ENCODE peak calls at places on chromosome 19, in six cellular contexts. F is HL-60, R is GM13976, M is psoas muscle, V is choroid plexus epithelial cell, C is upper lobe of right lung. J is an unnamed sample.

GRCh38 chr19:44111910-44112463 is 1.2 kb upstream of the ZNF225 start:
- DNase-seq in V (peak), C (no peak), R (no peak), F (no peak), M (no peak), J (peak)

GRCh38 chr19:44525721-44526430 is 3.6 kb downstream of the CEACAM20 start:
- DNase-seq in V (no peak), R (no peak), M (no peak), F (no peak), C (no peak), J (no peak)

GRCh38 chr19:3055741-3056453 is 6.4 kb downstream of the TLE5 start:
- DNase-seq in M (peak), C (peak), R (no peak), V (no peak), F (no peak), J (no peak)

GRCh38 chr19:52535831-52536800 is 8.6 kb downstream of the ZNF808 start:
- DNase-seq in V (peak), F (no peak), R (peak), M (peak), C (peak), J (peak)

GRCh38 chr19:2488942-2489731 is 13.2 kb downstream of the GADD45B start:
- DNase-seq in M (peak), R (peak), F (no peak), C (peak), V (peak), J (no peak)

GRCh38 chr19:47729468-47729798 is 15.9 kb upstream of the NOP53 start:
- DNase-seq in V (peak), F (no peak), R (no peak), C (peak), M (peak), J (peak)

GRCh38 chr19:51688665-51689571 is 4.2 kb upstream of the SPACA6 start:
- DNase-seq in V (peak), R (no peak), F (peak), M (peak), C (peak), J (no peak)

GRCh38 chr19:47824396-47824795 is 2.7 kb downstream of the CRX start:
- DNase-seq in R (no peak), F (no peak), C (no peak), M (no peak), V (no peak), J (no peak)

GRCh38 chr19:4969772-4970531 is 1.0 kb downstream of the KDM4B start:
- DNase-seq in M (no peak), V (peak), C (no peak), F (peak), R (peak), J (peak)

GRCh38 chr19:12763100-12763499 is 11.5 kb downstream of the BEST2 start:
- DNase-seq in F (no peak), C (no peak), R (no peak), V (no peak), M (no peak), J (no peak)

GRCh38 chr19:2719910-2720776 is 1.0 kb downstream of the DIRAS1 start:
- DNase-seq in C (no peak), M (no peak), F (no peak), V (peak), R (no peak), J (no peak)

GRCh38 chr19:21947775-21948174 is 63.0 kb downstream of the ZNF208 start:
- DNase-seq in V (peak), R (no peak), F (peak), M (no peak), C (no peak), J (no peak)

GRCh38 chr19:13937479-13938360 is 497 bp downstream of the PODNL1 start:
- DNase-seq in V (no peak), R (no peak), F (no peak), M (peak), C (no peak), J (no peak)

GRCh38 chr19:9945319-9945966 is 9.1 kb upstream of the OLFM2 start:
- DNase-seq in M (peak), R (no peak), C (peak), F (no peak), V (peak), J (no peak)

GRCh38 chr19:38849147-38849745 is 540 bp downstream of the HNRNPL start:
- DNase-seq in M (peak), R (peak), C (peak), F (peak), V (peak), J (peak)

GRCh38 chr19:1243768-1244692 is 2.5 kb downstream of the ATP5F1D start:
- DNase-seq in R (peak), M (peak), C (peak), V (peak), F (no peak), J (peak)

GRCh38 chr19:3029070-3029923 is at the start of gene TLE2:
- DNase-seq in M (peak), R (peak), C (no peak), F (no peak), V (no peak), J (no peak)

GRCh38 chr19:3775831-3776230 is 3.8 kb upstream of the RAX2 start:
- DNase-seq in F (no peak), C (no peak), V (no peak), M (no peak), R (no peak), J (no peak)

GRCh38 chr19:39177110-39177699 is 19.6 kb upstream of the NCCRP1 start:
- DNase-seq in F (no peak), M (no peak), R (no peak), C (no peak), V (no peak), J (no peak)

GRCh38 chr19:8459520-8460260 is 14.9 kb downstream of the HNRNPM start:
- DNase-seq in V (peak), C (no peak), M (no peak), F (no peak), R (no peak), J (no peak)

GRCh38 chr19:30799854-30800755 is 427.9 kb downstream of the ZNF536 start:
- DNase-seq in F (no peak), M (peak), V (no peak), C (peak), R (no peak), J (peak)

GRCh38 chr19:38793186-38793585 is 4.2 kb downstream of the LGALS7B start:
- DNase-seq in F (no peak), R (no peak), C (no peak), V (peak), M (no peak), J (no peak)

DNA sequence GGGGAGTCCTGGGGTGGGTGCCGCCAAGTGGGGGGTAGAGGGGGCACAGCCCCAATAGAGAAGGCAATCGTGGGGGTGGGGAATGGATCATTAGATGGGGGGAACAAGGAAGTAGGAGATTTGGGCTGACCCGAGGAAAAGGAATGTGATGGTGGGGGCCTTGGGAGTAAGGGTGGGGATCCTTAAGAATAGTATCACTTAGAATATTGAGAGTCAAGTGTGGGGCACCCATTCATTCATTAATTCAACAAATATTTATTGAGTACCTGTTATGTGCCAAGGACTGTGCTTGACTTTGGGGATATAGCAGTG is 641 bp downstream of the PPP5C start:
- DNase-seq in C (no peak), R (no peak), V (no peak), F (no peak), M (no peak), J (no peak)
- TF ChIP-seq CTCF in C (no peak), R (no peak), V (no peak), F (no peak), M (no peak), J (peak)

GRCh38 chr19:7386308-7386707 is 37.6 kb downstream of the ARHGEF18 start:
- DNase-seq in R (no peak), C (no peak), M (no peak), V (no peak), F (no peak), J (peak)
- TF ChIP-seq CTCF in R (no peak), C (no peak), M (no peak), V (no peak), F (no peak), J (no peak)

DNA sequence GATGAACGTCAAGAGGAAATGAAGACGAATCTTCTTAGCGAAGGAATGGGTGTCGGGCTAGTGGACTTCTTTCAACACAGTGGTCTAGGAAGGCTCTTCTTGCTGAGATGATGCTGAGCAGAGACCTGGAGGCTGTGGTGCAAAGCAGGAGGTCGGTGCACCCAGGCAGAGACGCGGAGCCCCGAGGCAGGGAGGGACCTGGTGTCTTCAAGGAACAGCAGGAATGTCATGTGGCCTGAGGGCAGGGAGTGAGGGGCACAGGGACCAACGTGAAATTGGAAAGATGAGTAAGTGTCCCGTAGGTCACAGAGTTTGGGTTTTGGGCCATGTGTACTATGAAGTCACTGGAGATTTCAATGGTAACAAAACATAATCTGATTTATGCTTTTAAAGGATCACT is 11.4 kb upstream of the CDC42EP5 start:
- DNase-seq in M (no peak), V (no peak), F (no peak), R (no peak), C (no peak), J (no peak)
- TF ChIP-seq CTCF in M (no peak), V (no peak), F (no peak), R (no peak), C (no peak), J (no peak)

GRCh38 chr19:49635530-49636229 is 4.3 kb downstream of the RRAS start:
- DNase-seq in C (no peak), R (no peak), V (peak), F (no peak), M (no peak), J (no peak)
- TF ChIP-seq CTCF in C (no peak), R (no peak), V (peak), F (no peak), M (no peak), J (no peak)

DNA sequence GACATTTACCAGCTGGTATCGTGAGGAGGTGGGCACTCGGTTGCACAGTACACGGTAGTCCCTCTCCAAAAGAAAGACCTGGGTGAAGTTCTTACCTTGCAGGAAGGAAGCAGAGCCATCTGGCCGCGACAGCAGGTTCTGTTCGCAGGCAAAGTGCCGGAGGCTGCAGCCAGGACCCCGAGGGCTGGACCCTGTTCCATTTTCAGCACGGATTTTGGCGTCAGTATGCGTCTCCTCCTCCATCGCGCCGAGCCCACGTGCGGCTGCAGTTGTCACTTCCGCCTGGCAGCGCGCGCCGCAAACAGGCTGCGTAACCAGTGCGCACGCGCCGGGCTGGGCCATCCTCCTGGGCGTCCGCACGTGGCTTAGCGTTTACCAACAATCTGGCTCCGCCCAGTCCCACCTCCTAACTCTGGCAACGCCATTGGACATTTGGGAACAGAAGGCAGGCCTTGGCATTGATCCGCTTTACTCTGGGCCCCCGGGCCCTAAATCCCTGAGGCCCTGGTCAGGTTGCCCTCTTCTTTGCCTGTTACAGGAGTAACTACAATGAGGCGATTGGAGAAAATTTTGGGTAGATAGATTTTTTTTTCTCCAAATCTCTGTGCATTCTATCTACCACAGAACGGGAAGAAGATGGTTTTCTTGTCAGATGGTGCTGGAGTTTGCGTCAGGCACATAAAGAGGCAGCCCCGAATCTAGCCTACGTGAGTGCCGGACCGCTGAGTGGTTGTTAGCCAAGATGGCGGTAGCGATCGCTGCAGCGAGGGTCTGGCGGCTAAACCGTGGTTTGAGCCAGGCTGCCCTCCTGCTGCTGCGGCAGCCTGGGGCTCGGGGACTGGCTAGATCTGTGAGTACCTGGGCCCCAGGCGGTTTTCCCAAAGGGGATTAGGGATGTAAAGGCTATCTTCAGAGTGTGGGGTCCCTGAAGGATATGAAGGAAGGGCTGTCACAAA is at the start of the genes BCKDHA and EXOSC5:
- DNase-seq in R (peak), M (peak), F (peak), V (peak), C (peak), J (peak)
- TF ChIP-seq CTCF in R (no peak), M (no peak), F (no peak), V (no peak), C (no peak), J (no peak)

GRCh38 chr19:55303477-55303876 is 19.7 kb downstream of the BRSK1 start:
- DNase-seq in M (no peak), F (no peak), C (no peak), R (no peak), V (no peak), J (no peak)

GRCh38 chr19:55300821-55301458 is 17.1 kb downstream of the BRSK1 start:
- DNase-seq in C (no peak), R (no peak), F (no peak), V (no peak), M (no peak), J (no peak)

GRCh38 chr19:55299991-55300390 is 16.2 kb downstream of the BRSK1 start:
- DNase-seq in F (no peak), C (no peak), V (no peak), M (no peak), R (no peak), J (no peak)

GRCh38 chr19:55304279-55304978 is 20.6 kb downstream of the BRSK1 start:
- DNase-seq in F (no peak), R (peak), V (peak), M (no peak), C (no peak), J (peak)

DNA sequence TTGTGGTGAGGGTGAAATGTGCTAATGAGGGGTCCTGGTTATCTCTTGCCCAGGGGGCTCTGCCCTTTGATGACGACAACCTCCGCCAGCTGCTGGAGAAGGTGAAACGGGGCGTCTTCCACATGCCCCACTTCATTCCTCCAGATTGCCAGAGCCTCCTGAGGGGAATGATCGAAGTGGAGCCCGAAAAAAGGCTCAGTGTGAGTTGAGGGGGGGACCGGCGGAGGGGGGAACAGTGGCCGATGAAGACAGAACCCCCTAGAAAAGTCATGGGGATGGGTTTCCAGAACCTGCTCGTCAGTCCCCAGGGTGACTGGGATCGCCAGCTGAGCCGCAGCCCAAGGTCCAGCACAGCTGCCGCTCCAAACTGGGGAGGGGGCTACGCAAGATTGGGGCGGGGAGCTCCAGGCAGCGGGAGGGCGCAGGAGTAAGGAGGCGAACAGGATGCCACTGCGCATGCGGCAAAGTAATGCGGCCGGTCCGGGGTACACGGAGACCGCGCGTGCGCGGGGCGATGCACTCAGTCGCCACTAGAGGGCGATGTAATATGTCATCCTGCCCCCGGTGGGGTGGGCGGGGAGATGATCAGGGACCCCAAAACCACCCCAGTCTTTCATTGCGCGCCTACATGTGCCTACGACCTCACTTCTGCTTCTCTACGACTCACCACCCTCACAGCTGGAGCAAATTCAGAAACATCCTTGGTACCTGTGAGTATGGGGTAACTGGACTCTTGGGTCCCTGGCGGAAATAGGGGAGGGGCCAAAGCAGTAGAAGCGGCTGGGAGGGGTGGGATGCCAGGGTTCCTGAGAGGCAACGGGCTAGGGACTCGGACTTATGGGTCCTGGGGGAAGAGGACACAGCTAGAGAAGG is 17.9 kb downstream of the BRSK1 start:
- DNase-seq in V (peak), C (peak), M (peak), F (peak), R (peak), J (peak)
- TF ChIP-seq CTCF in V (peak), C (peak), M (peak), F (peak), R (peak), J (peak)

GRCh38 chr19:16200038-16200775 is 2.5 kb downstream of the AP1M1 start:
- DNase-seq in R (no peak), V (peak), C (peak), F (peak), M (peak), J (no peak)
- TF ChIP-seq CTCF in R (no peak), V (peak), C (no peak), F (no peak), M (no peak), J (no peak)

GRCh38 chr19:54030895-54031586 is 32.7 kb downstream of the VSTM1 start:
- DNase-seq in F (no peak), M (no peak), R (no peak), C (no peak), V (peak), J (peak)
- TF ChIP-seq CTCF in F (no peak), M (no peak), R (no peak), C (peak), V (peak), J (no peak)

GRCh38 chr19:49629659-49630058 is 10.3 kb downstream of the RRAS start:
- DNase-seq in R (no peak), C (no peak), M (no peak), V (no peak), F (no peak), J (no peak)
- TF ChIP-seq CTCF in R (no peak), C (no peak), M (no peak), V (no peak), F (no peak), J (no peak)

GRCh38 chr19:58406818-58407657 is 1.4 kb upstream of the ZNF584 start:
- DNase-seq in F (no peak), V (peak), M (no peak), C (no peak), R (no peak), J (no peak)
- TF ChIP-seq CTCF in F (no peak), V (peak), M (peak), C (peak), R (peak), J (peak)